ENCODE peak calls at places on chromosome 13, in four cellular contexts. One of them, this sample, is unnamed.

GRCh38 chr13:106426909-106427308 is 108.6 kb downstream of the EFNB2 start:
- DNase-seq in HCT116: no peak
- DNase-seq in H1: no peak
- DNase-seq in GM12878: no peak
- DNase-seq in this sample: no peak

GRCh38 chr13:57631607-57632275 is at the start of gene PCDH17:
- DNase-seq in HCT116: no peak
- DNase-seq in H1: no peak
- DNase-seq in GM12878: no peak
- DNase-seq in this sample: peak

GRCh38 chr13:35764359-35765015 is 288.0 kb upstream of the MAB21L1 start:
- DNase-seq in H1: no peak
- DNase-seq in HCT116: no peak
- DNase-seq in GM12878: no peak
- DNase-seq in this sample: no peak

GRCh38 chr13:97275265-97275664 is 53.1 kb downstream of the MBNL2 start:
- DNase-seq in H1: no peak
- DNase-seq in HCT116: no peak
- DNase-seq in GM12878: no peak
- DNase-seq in this sample: no peak

GRCh38 chr13:33454844-33455256 is 169.3 kb upstream of the STARD13 start:
- DNase-seq in H1: no peak
- DNase-seq in HCT116: no peak
- DNase-seq in GM12878: no peak
- DNase-seq in this sample: no peak

GRCh38 chr13:32824061-32824460 is 192.2 kb upstream of the KL start:
- DNase-seq in H1: no peak
- DNase-seq in HCT116: no peak
- DNase-seq in GM12878: no peak
- DNase-seq in this sample: no peak

GRCh38 chr13:51955281-51955771 is 55.9 kb downstream of the ATP7B start:
- DNase-seq in H1: no peak
- DNase-seq in GM12878: no peak
- DNase-seq in HCT116: no peak
- DNase-seq in this sample: no peak

GRCh38 chr13:101416181-101417042 is at the start of gene NALCN:
- DNase-seq in GM12878: no peak
- DNase-seq in HCT116: no peak
- DNase-seq in H1: no peak
- DNase-seq in this sample: peak

GRCh38 chr13:29131881-29132668 is 311.9 kb downstream of the MTUS2 start:
- DNase-seq in HCT116: no peak
- DNase-seq in H1: no peak
- DNase-seq in GM12878: no peak
- DNase-seq in this sample: no peak

GRCh38 chr13:78768950-78769349 is 110.0 kb upstream of the OBI1 start:
- DNase-seq in H1: no peak
- DNase-seq in GM12878: no peak
- DNase-seq in HCT116: no peak
- DNase-seq in this sample: no peak

GRCh38 chr13:62251734-62252133 is 836.1 kb upstream of the PCDH20 start:
- DNase-seq in HCT116: no peak
- DNase-seq in H1: no peak
- DNase-seq in GM12878: no peak
- DNase-seq in this sample: no peak
- TF ChIP-seq ATF3 in HCT116: no peak
- TF ChIP-seq ATF3 in H1: no peak
- TF ChIP-seq ATF3 in GM12878: no peak
- TF ChIP-seq ATF3 in this sample: no peak

DNA sequence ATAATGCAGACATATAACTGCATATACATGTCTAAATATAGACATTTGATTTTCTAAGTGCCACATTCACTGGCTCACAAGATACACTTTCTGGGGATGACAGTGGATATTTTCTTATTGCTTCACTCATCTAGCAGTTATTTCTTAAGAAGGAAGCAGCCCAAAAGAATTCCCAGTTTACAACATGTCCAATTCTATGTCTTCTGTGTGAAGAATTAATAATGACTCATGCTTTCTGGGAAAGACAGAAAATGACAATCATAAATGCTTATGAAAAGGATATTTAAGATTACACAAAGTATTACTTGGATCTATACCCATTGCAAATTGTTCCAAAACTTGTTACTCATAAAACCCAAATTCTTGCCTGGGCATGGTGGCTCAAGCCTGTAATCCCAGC is 543.4 kb downstream of the SUCLA2 start:
- DNase-seq in GM12878: no peak
- DNase-seq in H1: no peak
- DNase-seq in HCT116: no peak
- DNase-seq in this sample: no peak
- TF ChIP-seq ATF3 in GM12878: no peak
- TF ChIP-seq ATF3 in H1: no peak
- TF ChIP-seq ATF3 in HCT116: no peak
- TF ChIP-seq ATF3 in this sample: no peak

GRCh38 chr13:100392709-100393630 is 195.6 kb downstream of the GGACT start:
- DNase-seq in GM12878: peak
- DNase-seq in H1: peak
- DNase-seq in HCT116: peak
- DNase-seq in this sample: no peak
- TF ChIP-seq ATF3 in GM12878: no peak
- TF ChIP-seq ATF3 in H1: no peak
- TF ChIP-seq ATF3 in HCT116: peak
- TF ChIP-seq ATF3 in this sample: no peak

GRCh38 chr13:61670384-61671161 is 254.9 kb upstream of the PCDH20 start:
- DNase-seq in GM12878: no peak
- DNase-seq in H1: no peak
- DNase-seq in HCT116: no peak
- DNase-seq in this sample: no peak

DNA sequence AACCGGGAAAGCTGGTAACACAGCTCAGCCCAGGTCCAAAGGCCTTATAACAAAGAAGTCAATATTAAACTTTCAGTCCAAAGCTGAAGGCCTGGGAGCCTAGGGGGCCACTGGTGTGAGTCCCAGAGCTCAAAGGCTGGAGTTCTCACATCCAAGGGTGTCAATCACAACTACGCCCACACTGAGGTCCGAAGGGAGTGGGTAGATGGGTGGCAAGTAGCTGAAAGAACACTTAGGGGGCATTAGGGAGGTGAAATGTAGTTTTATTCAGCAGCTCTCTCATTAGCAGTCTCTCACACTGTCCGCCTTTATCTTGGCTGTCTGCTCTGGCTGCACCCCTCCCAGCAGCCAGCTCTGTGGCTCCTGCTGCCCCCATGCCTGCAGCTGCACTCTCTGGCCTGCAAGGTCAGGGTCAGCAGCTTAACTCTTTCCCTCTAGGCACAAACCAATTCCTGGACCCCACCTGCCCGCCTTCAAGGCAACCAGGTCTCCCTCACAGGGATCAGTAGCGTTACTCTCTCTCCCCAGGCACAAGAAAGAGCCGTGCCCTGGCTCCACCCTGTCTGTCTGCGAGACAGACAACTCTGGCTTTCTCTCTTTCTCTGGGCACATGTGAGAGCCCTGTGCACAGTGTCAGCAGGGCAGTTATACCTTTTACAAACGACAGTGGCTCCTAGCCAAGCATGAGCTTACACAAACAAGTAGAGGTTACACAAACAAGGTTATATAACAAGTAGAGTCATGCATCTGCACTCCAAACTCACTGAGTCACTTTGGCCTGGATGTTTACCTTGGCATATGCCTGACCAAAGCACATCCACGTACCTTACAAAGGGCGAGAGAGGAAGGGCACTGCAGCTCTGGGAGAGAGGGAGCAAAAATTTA is 249.4 kb upstream of the PCDH20 start:
- DNase-seq in GM12878: no peak
- DNase-seq in HCT116: peak
- DNase-seq in H1: no peak
- DNase-seq in this sample: no peak
- TF ChIP-seq ATF3 in GM12878: no peak
- TF ChIP-seq ATF3 in HCT116: no peak
- TF ChIP-seq ATF3 in H1: no peak
- TF ChIP-seq ATF3 in this sample: no peak

DNA sequence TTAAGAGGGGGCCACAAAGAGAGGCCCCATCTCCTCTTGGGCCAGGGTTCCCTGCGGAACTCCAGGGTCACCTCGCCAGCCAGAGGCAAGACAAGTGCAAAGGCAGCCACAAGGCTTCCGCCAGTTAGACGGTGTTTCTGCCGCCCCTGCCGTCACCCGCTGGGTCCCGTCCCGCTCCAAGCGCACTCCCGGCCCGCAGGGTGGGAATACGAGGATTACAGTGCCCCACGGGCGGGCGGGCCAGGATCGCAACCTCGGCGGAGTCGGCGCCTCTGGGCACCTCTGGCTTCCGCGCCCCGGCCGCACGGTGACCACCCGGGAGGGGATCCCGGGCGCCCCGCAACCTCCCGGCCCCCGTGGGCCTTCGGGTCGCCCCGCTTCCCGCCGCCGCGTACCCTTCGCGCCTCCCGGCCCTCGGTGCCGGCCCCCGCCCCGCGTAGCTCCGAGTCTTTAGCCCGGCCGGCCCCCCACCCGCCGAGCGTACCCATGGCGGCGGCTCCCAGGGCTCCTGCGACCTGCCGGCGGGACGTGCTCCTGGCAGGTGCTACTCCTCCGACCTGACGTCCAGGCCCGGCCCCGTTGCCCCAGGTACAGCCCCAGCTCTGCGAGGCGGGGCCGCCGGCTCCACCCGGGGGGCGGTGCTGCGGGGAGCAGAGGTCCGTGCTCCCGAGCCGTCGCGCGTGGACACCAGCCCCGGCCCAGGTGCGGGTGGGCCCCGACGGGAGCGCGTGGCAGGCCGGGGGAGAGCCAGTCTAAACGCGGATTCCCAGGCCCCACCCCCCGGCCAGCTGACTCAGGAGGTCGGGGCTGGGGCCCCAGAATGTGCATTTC is at the start of gene SLC15A1:
- DNase-seq in HCT116: no peak
- DNase-seq in GM12878: no peak
- DNase-seq in H1: no peak
- DNase-seq in this sample: peak
- TF ChIP-seq ATF3 in HCT116: no peak
- TF ChIP-seq ATF3 in GM12878: no peak
- TF ChIP-seq ATF3 in H1: no peak
- TF ChIP-seq ATF3 in this sample: no peak

DNA sequence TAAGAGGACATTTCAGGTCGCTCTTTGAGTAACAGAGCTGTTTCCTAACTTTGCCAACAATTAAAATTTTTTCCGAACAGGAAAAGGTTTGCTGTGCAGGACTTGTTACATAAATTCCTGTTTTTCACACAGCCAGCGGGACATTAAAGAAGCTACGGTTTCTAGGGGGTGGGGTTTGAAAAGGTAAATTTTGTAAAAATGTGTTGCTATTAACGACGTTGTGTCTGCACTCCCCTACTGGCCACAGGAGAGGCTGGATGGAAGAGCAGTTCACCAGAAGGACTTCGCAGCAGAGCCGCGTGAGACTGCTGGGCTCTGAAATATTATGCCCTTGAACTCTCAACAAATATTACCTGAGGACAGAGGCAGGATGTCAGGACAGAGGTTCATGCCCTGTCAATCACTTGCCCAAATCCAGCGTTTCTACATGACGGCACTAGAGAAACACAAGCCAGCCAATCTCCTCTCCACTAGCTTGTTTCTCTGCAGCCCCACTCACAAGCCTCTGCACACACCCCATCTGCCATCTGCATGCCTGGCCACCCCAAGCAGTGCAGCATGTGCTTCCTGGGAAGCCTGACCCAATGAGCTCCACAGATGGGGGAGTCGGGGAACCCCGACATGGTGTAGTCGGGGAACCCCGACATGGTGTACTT is 102.0 kb downstream of the FOXO1 start:
- DNase-seq in H1: no peak
- DNase-seq in HCT116: no peak
- DNase-seq in GM12878: peak
- DNase-seq in this sample: no peak
- TF ChIP-seq ATF3 in H1: no peak
- TF ChIP-seq ATF3 in HCT116: no peak
- TF ChIP-seq ATF3 in GM12878: no peak
- TF ChIP-seq ATF3 in this sample: no peak